ENCODE peak calls at places on chromosomes 7 and 10, in five cellular contexts. One of them, this sample, is unnamed.

GRCh38 chr7:138886501-138886917 is 88.5 kb upstream of the ATP6V0A4 start:
- DNase-seq in left ventricle myocardium inferior: no peak
- DNase-seq in bronchial epithelial cell: peak; percentile 60
- DNase-seq in stimulated activated CD4-positive, alpha-beta T cell treated with anti-CD3 and anti-CD28 coated beads, Interleukin-2, amount 100 ng/mL, for 48 hours: peak; percentile 49
- DNase-seq in H9: no peak
- DNase-seq in this sample: no peak

GRCh38 chr7:71871446-71871845 is 540.7 kb downstream of the CALN1 start:
- DNase-seq in left ventricle myocardium inferior: no peak
- DNase-seq in bronchial epithelial cell: no peak
- DNase-seq in stimulated activated CD4-positive, alpha-beta T cell treated with anti-CD3 and anti-CD28 coated beads, Interleukin-2, amount 100 ng/mL, for 48 hours: no peak
- DNase-seq in H9: no peak
- DNase-seq in this sample: no peak

GRCh38 chr10:23448802-23449570 is 10.1 kb downstream of the OTUD1 start:
- DNase-seq in left ventricle myocardium inferior: no peak
- DNase-seq in bronchial epithelial cell: peak; percentile 54
- DNase-seq in stimulated activated CD4-positive, alpha-beta T cell treated with anti-CD3 and anti-CD28 coated beads, Interleukin-2, amount 100 ng/mL, for 48 hours: no peak
- DNase-seq in H9: no peak
- DNase-seq in this sample: no peak

GRCh38 chr7:2193120-2193519 is 39.6 kb downstream of the MAD1L1 start:
- DNase-seq in left ventricle myocardium inferior: no peak
- DNase-seq in bronchial epithelial cell: no peak
- DNase-seq in stimulated activated CD4-positive, alpha-beta T cell treated with anti-CD3 and anti-CD28 coated beads, Interleukin-2, amount 100 ng/mL, for 48 hours: no peak
- DNase-seq in H9: peak; percentile 28
- DNase-seq in this sample: no peak

GRCh38 chr7:138755331-138755747 is 42.5 kb upstream of the TMEM213 start:
- DNase-seq in left ventricle myocardium inferior: no peak
- DNase-seq in bronchial epithelial cell: no peak
- DNase-seq in stimulated activated CD4-positive, alpha-beta T cell treated with anti-CD3 and anti-CD28 coated beads, Interleukin-2, amount 100 ng/mL, for 48 hours: no peak
- DNase-seq in H9: no peak
- DNase-seq in this sample: no peak

GRCh38 chr7:45886931-45887667 is 1.2 kb upstream of the IGFBP1 start:
- DNase-seq in left ventricle myocardium inferior: no peak
- DNase-seq in bronchial epithelial cell: no peak
- DNase-seq in stimulated activated CD4-positive, alpha-beta T cell treated with anti-CD3 and anti-CD28 coated beads, Interleukin-2, amount 100 ng/mL, for 48 hours: no peak
- DNase-seq in H9: no peak
- DNase-seq in this sample: no peak

GRCh38 chr7:65307651-65308299 is 65.9 kb upstream of the ZNF92 start:
- DNase-seq in left ventricle myocardium inferior: no peak
- DNase-seq in bronchial epithelial cell: peak; percentile 47
- DNase-seq in stimulated activated CD4-positive, alpha-beta T cell treated with anti-CD3 and anti-CD28 coated beads, Interleukin-2, amount 100 ng/mL, for 48 hours: peak; percentile 37
- DNase-seq in H9: peak; percentile 75
- DNase-seq in this sample: peak; percentile 40

GRCh38 chr7:87570178-87570577 is 30.5 kb downstream of the ABCB1 start:
- DNase-seq in left ventricle myocardium inferior: no peak
- DNase-seq in bronchial epithelial cell: peak; percentile 91
- DNase-seq in stimulated activated CD4-positive, alpha-beta T cell treated with anti-CD3 and anti-CD28 coated beads, Interleukin-2, amount 100 ng/mL, for 48 hours: no peak
- DNase-seq in H9: no peak
- DNase-seq in this sample: no peak

GRCh38 chr7:74355091-74355490 is 65.9 kb downstream of the CLIP2 start:
- DNase-seq in left ventricle myocardium inferior: no peak
- DNase-seq in bronchial epithelial cell: peak; percentile 76
- DNase-seq in stimulated activated CD4-positive, alpha-beta T cell treated with anti-CD3 and anti-CD28 coated beads, Interleukin-2, amount 100 ng/mL, for 48 hours: no peak
- DNase-seq in H9: no peak
- DNase-seq in this sample: no peak

GRCh38 chr7:154433632-154434598 is 381.7 kb downstream of the DPP6 start:
- DNase-seq in left ventricle myocardium inferior: no peak
- DNase-seq in bronchial epithelial cell: no peak
- DNase-seq in stimulated activated CD4-positive, alpha-beta T cell treated with anti-CD3 and anti-CD28 coated beads, Interleukin-2, amount 100 ng/mL, for 48 hours: no peak
- DNase-seq in H9: no peak
- DNase-seq in this sample: no peak

GRCh38 chr7:33334349-33334748 is 205.0 kb downstream of the BBS9 start:
- DNase-seq in left ventricle myocardium inferior: no peak
- DNase-seq in bronchial epithelial cell: peak; percentile 52
- DNase-seq in stimulated activated CD4-positive, alpha-beta T cell treated with anti-CD3 and anti-CD28 coated beads, Interleukin-2, amount 100 ng/mL, for 48 hours: no peak
- DNase-seq in H9: peak; percentile 61
- DNase-seq in this sample: peak; percentile 33

GRCh38 chr10:36349445-36350063 is 707.5 kb upstream of the FZD8 start:
- DNase-seq in left ventricle myocardium inferior: no peak
- DNase-seq in bronchial epithelial cell: peak; percentile 22
- DNase-seq in stimulated activated CD4-positive, alpha-beta T cell treated with anti-CD3 and anti-CD28 coated beads, Interleukin-2, amount 100 ng/mL, for 48 hours: no peak
- DNase-seq in H9: no peak
- DNase-seq in this sample: no peak

GRCh38 chr7:56493196-56493595 is 377.0 kb upstream of the NUPR2 start:
- DNase-seq in left ventricle myocardium inferior: no peak
- DNase-seq in bronchial epithelial cell: no peak
- DNase-seq in stimulated activated CD4-positive, alpha-beta T cell treated with anti-CD3 and anti-CD28 coated beads, Interleukin-2, amount 100 ng/mL, for 48 hours: no peak
- DNase-seq in H9: no peak
- DNase-seq in this sample: no peak

GRCh38 chr10:99526861-99527504 is 5.8 kb upstream of the NKX2-3 start:
- DNase-seq in left ventricle myocardium inferior: no peak
- DNase-seq in bronchial epithelial cell: no peak
- DNase-seq in stimulated activated CD4-positive, alpha-beta T cell treated with anti-CD3 and anti-CD28 coated beads, Interleukin-2, amount 100 ng/mL, for 48 hours: no peak
- DNase-seq in H9: no peak
- DNase-seq in this sample: no peak

GRCh38 chr7:88835147-88835728 is 39.7 kb upstream of the TEX47 start:
- DNase-seq in left ventricle myocardium inferior: no peak
- DNase-seq in bronchial epithelial cell: peak; percentile 32
- DNase-seq in stimulated activated CD4-positive, alpha-beta T cell treated with anti-CD3 and anti-CD28 coated beads, Interleukin-2, amount 100 ng/mL, for 48 hours: no peak
- DNase-seq in H9: no peak
- DNase-seq in this sample: peak; percentile 5

GRCh38 chr7:89042963-89043362 is 247.4 kb upstream of the TEX47 start:
- DNase-seq in left ventricle myocardium inferior: no peak
- DNase-seq in bronchial epithelial cell: no peak
- DNase-seq in stimulated activated CD4-positive, alpha-beta T cell treated with anti-CD3 and anti-CD28 coated beads, Interleukin-2, amount 100 ng/mL, for 48 hours: no peak
- DNase-seq in H9: no peak
- DNase-seq in this sample: no peak

GRCh38 chr10:80540136-80540535 is 2.4 kb downstream of the SH2D4B start:
- DNase-seq in left ventricle myocardium inferior: no peak
- DNase-seq in bronchial epithelial cell: peak; percentile 29
- DNase-seq in stimulated activated CD4-positive, alpha-beta T cell treated with anti-CD3 and anti-CD28 coated beads, Interleukin-2, amount 100 ng/mL, for 48 hours: no peak
- DNase-seq in H9: no peak
- DNase-seq in this sample: no peak

GRCh38 chr7:103751476-103751875 is 238.0 kb downstream of the RELN start:
- DNase-seq in left ventricle myocardium inferior: no peak
- DNase-seq in bronchial epithelial cell: no peak
- DNase-seq in stimulated activated CD4-positive, alpha-beta T cell treated with anti-CD3 and anti-CD28 coated beads, Interleukin-2, amount 100 ng/mL, for 48 hours: no peak
- DNase-seq in H9: no peak
- DNase-seq in this sample: no peak

GRCh38 chr10:60871215-60871614 is 72.8 kb downstream of the RHOBTB1 start:
- DNase-seq in left ventricle myocardium inferior: no peak
- DNase-seq in bronchial epithelial cell: no peak
- DNase-seq in stimulated activated CD4-positive, alpha-beta T cell treated with anti-CD3 and anti-CD28 coated beads, Interleukin-2, amount 100 ng/mL, for 48 hours: no peak
- DNase-seq in H9: no peak
- DNase-seq in this sample: no peak

GRCh38 chr7:151954866-151955820 is 1.1 kb upstream of the GALNTL5 start:
- DNase-seq in left ventricle myocardium inferior: peak; percentile 59
- DNase-seq in bronchial epithelial cell: no peak
- DNase-seq in stimulated activated CD4-positive, alpha-beta T cell treated with anti-CD3 and anti-CD28 coated beads, Interleukin-2, amount 100 ng/mL, for 48 hours: no peak
- DNase-seq in H9: no peak
- DNase-seq in this sample: no peak

GRCh38 chr7:151863386-151864079 is 13.4 kb downstream of the PRKAG2 start:
- DNase-seq in left ventricle myocardium inferior: no peak
- DNase-seq in bronchial epithelial cell: no peak
- DNase-seq in stimulated activated CD4-positive, alpha-beta T cell treated with anti-CD3 and anti-CD28 coated beads, Interleukin-2, amount 100 ng/mL, for 48 hours: no peak
- DNase-seq in H9: peak; percentile 67
- DNase-seq in this sample: no peak

GRCh38 chr7:28759373-28760013 is 198.6 kb downstream of the TRIL start:
- DNase-seq in left ventricle myocardium inferior: no peak
- DNase-seq in bronchial epithelial cell: no peak
- DNase-seq in stimulated activated CD4-positive, alpha-beta T cell treated with anti-CD3 and anti-CD28 coated beads, Interleukin-2, amount 100 ng/mL, for 48 hours: no peak
- DNase-seq in H9: no peak
- DNase-seq in this sample: no peak

GRCh38 chr10:814536-815302 is 116.8 kb downstream of the LARP4B start:
- DNase-seq in left ventricle myocardium inferior: no peak
- DNase-seq in bronchial epithelial cell: no peak
- DNase-seq in stimulated activated CD4-positive, alpha-beta T cell treated with anti-CD3 and anti-CD28 coated beads, Interleukin-2, amount 100 ng/mL, for 48 hours: no peak
- DNase-seq in H9: no peak
- DNase-seq in this sample: no peak

GRCh38 chr7:135557455-135558336 is at the start of gene NUP205:
- DNase-seq in left ventricle myocardium inferior: peak; percentile 65
- DNase-seq in bronchial epithelial cell: peak; percentile 81
- DNase-seq in stimulated activated CD4-positive, alpha-beta T cell treated with anti-CD3 and anti-CD28 coated beads, Interleukin-2, amount 100 ng/mL, for 48 hours: peak; percentile 68
- DNase-seq in H9: peak; percentile 78
- DNase-seq in this sample: no peak

GRCh38 chr10:113337142-113337541 is 215.7 kb upstream of the HABP2 start:
- DNase-seq in left ventricle myocardium inferior: no peak
- DNase-seq in bronchial epithelial cell: no peak
- DNase-seq in stimulated activated CD4-positive, alpha-beta T cell treated with anti-CD3 and anti-CD28 coated beads, Interleukin-2, amount 100 ng/mL, for 48 hours: no peak
- DNase-seq in H9: no peak
- DNase-seq in this sample: no peak

GRCh38 chr7:19442016-19442785 is 266.6 kb downstream of the POLR1F start:
- DNase-seq in left ventricle myocardium inferior: no peak
- DNase-seq in bronchial epithelial cell: peak; percentile 42
- DNase-seq in stimulated activated CD4-positive, alpha-beta T cell treated with anti-CD3 and anti-CD28 coated beads, Interleukin-2, amount 100 ng/mL, for 48 hours: no peak
- DNase-seq in H9: peak; percentile 43
- DNase-seq in this sample: peak; percentile 25

GRCh38 chr10:2891073-2891769 is 176.1 kb upstream of the PFKP start:
- DNase-seq in left ventricle myocardium inferior: no peak
- DNase-seq in bronchial epithelial cell: no peak
- DNase-seq in stimulated activated CD4-positive, alpha-beta T cell treated with anti-CD3 and anti-CD28 coated beads, Interleukin-2, amount 100 ng/mL, for 48 hours: no peak
- DNase-seq in H9: no peak
- DNase-seq in this sample: no peak

GRCh38 chr7:3162286-3162685 is 118.6 kb upstream of the CARD11 start:
- DNase-seq in left ventricle myocardium inferior: no peak
- DNase-seq in bronchial epithelial cell: no peak
- DNase-seq in stimulated activated CD4-positive, alpha-beta T cell treated with anti-CD3 and anti-CD28 coated beads, Interleukin-2, amount 100 ng/mL, for 48 hours: no peak
- DNase-seq in H9: no peak
- DNase-seq in this sample: no peak

GRCh38 chr10:119755446-119755845 is 29.6 kb downstream of the INPP5F start:
- DNase-seq in left ventricle myocardium inferior: no peak
- DNase-seq in bronchial epithelial cell: no peak
- DNase-seq in stimulated activated CD4-positive, alpha-beta T cell treated with anti-CD3 and anti-CD28 coated beads, Interleukin-2, amount 100 ng/mL, for 48 hours: no peak
- DNase-seq in H9: no peak
- DNase-seq in this sample: no peak

GRCh38 chr7:5349005-5349380 is 66.2 kb downstream of the SLC29A4 start:
- DNase-seq in left ventricle myocardium inferior: no peak
- DNase-seq in bronchial epithelial cell: no peak
- DNase-seq in stimulated activated CD4-positive, alpha-beta T cell treated with anti-CD3 and anti-CD28 coated beads, Interleukin-2, amount 100 ng/mL, for 48 hours: no peak
- DNase-seq in H9: no peak
- DNase-seq in this sample: no peak

GRCh38 chr7:45890902-45891461 is 2.7 kb downstream of the IGFBP1 start:
- DNase-seq in left ventricle myocardium inferior: no peak
- DNase-seq in bronchial epithelial cell: peak; percentile 39
- DNase-seq in stimulated activated CD4-positive, alpha-beta T cell treated with anti-CD3 and anti-CD28 coated beads, Interleukin-2, amount 100 ng/mL, for 48 hours: no peak
- DNase-seq in H9: no peak
- DNase-seq in this sample: no peak

GRCh38 chr10:9024210-9024609 is 969.7 kb downstream of the GATA3 start:
- DNase-seq in left ventricle myocardium inferior: no peak
- DNase-seq in bronchial epithelial cell: peak; percentile 64
- DNase-seq in stimulated activated CD4-positive, alpha-beta T cell treated with anti-CD3 and anti-CD28 coated beads, Interleukin-2, amount 100 ng/mL, for 48 hours: no peak
- DNase-seq in H9: no peak
- DNase-seq in this sample: no peak

GRCh38 chr10:23402856-23403255 is 36.0 kb upstream of the OTUD1 start:
- DNase-seq in left ventricle myocardium inferior: no peak
- DNase-seq in bronchial epithelial cell: no peak
- DNase-seq in stimulated activated CD4-positive, alpha-beta T cell treated with anti-CD3 and anti-CD28 coated beads, Interleukin-2, amount 100 ng/mL, for 48 hours: no peak
- DNase-seq in H9: no peak
- DNase-seq in this sample: no peak

GRCh38 chr7:2873686-2874551 is 29.8 kb upstream of the GNA12 start:
- DNase-seq in left ventricle myocardium inferior: no peak
- DNase-seq in bronchial epithelial cell: peak; percentile 95
- DNase-seq in stimulated activated CD4-positive, alpha-beta T cell treated with anti-CD3 and anti-CD28 coated beads, Interleukin-2, amount 100 ng/mL, for 48 hours: no peak
- DNase-seq in H9: peak; percentile 94
- DNase-seq in this sample: peak; percentile 91

GRCh38 chr10:102601639-102602038 is 42.6 kb upstream of the TRIM8 start:
- DNase-seq in left ventricle myocardium inferior: no peak
- DNase-seq in bronchial epithelial cell: no peak
- DNase-seq in stimulated activated CD4-positive, alpha-beta T cell treated with anti-CD3 and anti-CD28 coated beads, Interleukin-2, amount 100 ng/mL, for 48 hours: no peak
- DNase-seq in H9: no peak
- DNase-seq in this sample: no peak